ENCODE peak calls at places on chromosomes 3 and 15, in seven cellular contexts. Q is astrocyte of the spinal cord, L is HTR-8/SVneo, V is mucosa of gallbladder, G is progenitor cell of endocrine pancreas, M is AG08396, I is iris pigment epithelial cell. K is an unnamed sample.

GRCh38 chr3:108096506-108097325 is 5.9 kb upstream of the CD47 start:
- DNase-seq in Q (no peak), L (no peak), V (no peak), G (no peak), M (no peak), I (peak), K (no peak)

GRCh38 chr15:101355678-101356464 is 60.8 kb upstream of the SNRPA1 start:
- DNase-seq in Q (no peak), L (no peak), V (no peak), G (no peak), M (no peak), I (no peak), K (no peak)

GRCh38 chr3:38614091-38614490 is 35.4 kb downstream of the SCN5A start:
- DNase-seq in Q (no peak), L (no peak), V (no peak), G (no peak), M (no peak), I (no peak), K (no peak)

GRCh38 chr15:100241572-100242479 is 99.9 kb downstream of the ADAMTS17 start:
- DNase-seq in Q (peak), L (peak), V (no peak), G (no peak), M (no peak), I (peak), K (peak)

GRCh38 chr3:122786067-122786466 is 7.6 kb downstream of the HSPBAP1 start:
- DNase-seq in Q (peak), L (no peak), V (no peak), G (no peak), M (peak), I (peak), K (peak)

GRCh38 chr15:60679256-60679655 is 200.3 kb upstream of the ICE2 start:
- DNase-seq in Q (peak), L (no peak), V (no peak), G (no peak), M (no peak), I (peak), K (no peak)

GRCh38 chr3:135558906-135559305 is 406.6 kb upstream of the PPP2R3A start:
- DNase-seq in Q (peak), L (no peak), V (no peak), G (no peak), M (no peak), I (no peak), K (no peak)

GRCh38 chr3:184732133-184732532 is 20.3 kb upstream of the MAGEF1 start:
- DNase-seq in Q (no peak), L (no peak), V (no peak), G (no peak), M (no peak), I (no peak), K (no peak)

GRCh38 chr3:194871864-194872668 is 186.4 kb downstream of the FAM43A start:
- DNase-seq in Q (peak), L (no peak), V (no peak), G (no peak), M (peak), I (peak), K (peak)

GRCh38 chr3:194163697-194164096 is 27.7 kb downstream of the HES1 start:
- DNase-seq in Q (no peak), L (no peak), V (no peak), G (no peak), M (no peak), I (no peak), K (no peak)

GRCh38 chr3:20484126-20484525 is 298.1 kb upstream of the SGO1 start:
- DNase-seq in Q (no peak), L (no peak), V (no peak), G (no peak), M (no peak), I (no peak), K (no peak)

GRCh38 chr15:78448441-78449219 is 10.6 kb downstream of the IREB2 start:
- DNase-seq in Q (no peak), L (no peak), V (no peak), G (no peak), M (peak), I (peak), K (no peak)

GRCh38 chr15:94324117-94324826 is 92.9 kb downstream of the MCTP2 start:
- DNase-seq in Q (peak), L (peak), V (peak), G (peak), M (peak), I (peak), K (peak)

GRCh38 chr15:88648357-88649214 is 9.8 kb downstream of the ISG20 start:
- DNase-seq in Q (no peak), L (no peak), V (peak), G (no peak), M (no peak), I (no peak), K (no peak)

GRCh38 chr3:194203482-194204035 is 67.6 kb downstream of the HES1 start:
- DNase-seq in Q (no peak), L (no peak), V (no peak), G (no peak), M (no peak), I (no peak), K (no peak)

GRCh38 chr15:51688863-51689262 is 7.6 kb downstream of the SCG3 start:
- DNase-seq in Q (no peak), L (no peak), V (no peak), G (no peak), M (no peak), I (peak), K (no peak)

GRCh38 chr15:50753463-50753862 is 12.0 kb downstream of the SPPL2A start:
- DNase-seq in Q (no peak), L (no peak), V (no peak), G (no peak), M (no peak), I (peak), K (no peak)

GRCh38 chr3:55476515-55476914 is 10.6 kb downstream of the WNT5A start:
- DNase-seq in Q (peak), L (no peak), V (no peak), G (no peak), M (peak), I (peak), K (no peak)

GRCh38 chr3:69665026-69665739 is 74.1 kb upstream of the MITF start:
- DNase-seq in Q (peak), L (peak), V (no peak), G (no peak), M (peak), I (peak), K (peak)

GRCh38 chr3:70064194-70064787 is 64.8 kb downstream of the SAMMSON start:
- DNase-seq in Q (peak), L (peak), V (peak), G (no peak), M (peak), I (peak), K (peak)

GRCh38 chr3:122562923-122563716 is 980 bp downstream of the PARP9 start:
- DNase-seq in Q (no peak), L (no peak), V (no peak), G (no peak), M (no peak), I (no peak), K (no peak)

GRCh38 chr3:43379343-43379742 is 93.0 kb downstream of the SNRK start:
- DNase-seq in Q (peak), L (no peak), V (peak), G (no peak), M (peak), I (peak), K (no peak)

GRCh38 chr15:55343168-55343567 is 24.1 kb downstream of the PIGB start:
- DNase-seq in Q (no peak), L (no peak), V (no peak), G (no peak), M (peak), I (no peak), K (no peak)

GRCh38 chr15:58548308-58549012 is 116.7 kb downstream of the LIPC start:
- DNase-seq in Q (no peak), L (no peak), V (no peak), G (no peak), M (no peak), I (no peak), K (no peak)

GRCh38 chr3:178078933-178079332 is 457.3 kb upstream of the KCNMB2 start:
- DNase-seq in Q (peak), L (no peak), V (peak), G (no peak), M (no peak), I (peak), K (no peak)

GRCh38 chr3:149771652-149772271 is 19.5 kb upstream of the COMMD2 start:
- DNase-seq in Q (peak), L (peak), V (peak), G (peak), M (peak), I (peak), K (peak)

GRCh38 chr3:17151598-17152373 is 267.0 kb downstream of the PLCL2 start:
- DNase-seq in Q (no peak), L (no peak), V (peak), G (no peak), M (no peak), I (no peak), K (no peak)

GRCh38 chr3:184361532-184361931 is at the start of the genes CLCN2 and POLR2H:
- DNase-seq in Q (peak), L (peak), V (no peak), G (peak), M (peak), I (peak), K (peak)